ENCODE peak calls at places on chromosomes 13 and 19, in five cellular contexts. V is activated T-helper 1 cell treated with anti-CD3 and anti-CD28 coated beads, Interleukin-12 subunit alpha, Interleukin-12 subunit beta, Interleukin-2, Interleukin-4 antibody, amounts not matched to agents 30 ng/mL and 10 ng/mL and 1 ng/mL, durations not matched to agents 14 hours and 24 hours and 36 hours; N is stimulated activated CD4-positive, alpha-beta T cell treated with anti-CD3 and anti-CD28 coated beads, Interleukin-15, amount 100 ng/mL, for 1 hour; Q is Calu3; E is NCI-H146. G is an unnamed sample.

GRCh38 chr19:34732548-34733255 is 1.3 kb upstream of the ZNF181 start:
- DNase-seq in Q (no peak), V (no peak), E (peak), N (no peak), G (no peak)

GRCh38 chr19:37931941-37932655 is 25.1 kb downstream of the SIPA1L3 start:
- DNase-seq in N (no peak), E (peak), Q (peak), V (no peak), G (peak)

GRCh38 chr13:79171131-79172061 is 234.7 kb downstream of the RBM26 start:
- DNase-seq in N (no peak), V (no peak), Q (no peak), E (peak), G (no peak)

GRCh38 chr19:3821857-3822364 is 35.7 kb upstream of the MATK start:
- DNase-seq in V (peak), E (peak), Q (peak), N (peak), G (peak)

GRCh38 chr19:41893899-41894298 is 10.9 kb downstream of the ARHGEF1 start:
- DNase-seq in E (no peak), V (no peak), N (no peak), Q (no peak), G (no peak)

GRCh38 chr13:89902223-89902622 is 1445.3 kb upstream of the MIR17HG start:
- DNase-seq in N (no peak), Q (no peak), V (no peak), E (no peak), G (no peak)

GRCh38 chr13:98175823-98176222 is 1.2 kb downstream of the RNF113B start:
- DNase-seq in N (no peak), Q (no peak), E (no peak), V (no peak), G (no peak)

GRCh38 chr13:63541336-63541735 is 2125.7 kb upstream of the PCDH20 start:
- DNase-seq in E (no peak), N (no peak), Q (no peak), V (no peak), G (no peak)

GRCh38 chr13:33578786-33579185 is 239.2 kb upstream of the RFC3 start:
- DNase-seq in Q (no peak), V (no peak), N (no peak), E (no peak), G (no peak)

GRCh38 chr13:111614613-111615012 is 294.2 kb downstream of the TEX29 start:
- DNase-seq in V (no peak), Q (no peak), E (no peak), N (no peak), G (no peak)

GRCh38 chr19:47070756-47071155 is 22.3 kb upstream of the TMEM160 start:
- DNase-seq in Q (no peak), E (no peak), N (no peak), V (no peak), G (no peak)

GRCh38 chr13:26037302-26037701 is 14.5 kb downstream of the SHISA2 start:
- DNase-seq in Q (no peak), V (no peak), E (no peak), N (no peak), G (peak)

GRCh38 chr13:112329376-112329775 is 46.8 kb upstream of the SPACA7 start:
- DNase-seq in N (no peak), E (no peak), Q (no peak), V (no peak), G (no peak)

GRCh38 chr19:5170329-5170745 is 170.3 kb downstream of the PTPRS start:
- DNase-seq in N (no peak), V (peak), Q (peak), E (no peak), G (no peak)

GRCh38 chr13:49272296-49272695 is 24.6 kb downstream of the CDADC1 start:
- DNase-seq in E (no peak), V (no peak), Q (no peak), N (no peak), G (no peak)

GRCh38 chr19:2122251-2122650 is 25.5 kb downstream of the IZUMO4 start:
- DNase-seq in V (no peak), E (no peak), Q (no peak), N (no peak), G (no peak)

GRCh38 chr13:76386316-76386715 is 499.9 kb downstream of the KCTD12 start:
- DNase-seq in E (no peak), N (no peak), V (no peak), Q (no peak), G (no peak)

GRCh38 chr13:75326173-75327131 is 155.5 kb downstream of the TBC1D4 start:
- DNase-seq in Q (no peak), V (peak), N (peak), E (no peak), G (no peak)

GRCh38 chr13:46844431-46844830 is 47.5 kb upstream of the ESD start:
- DNase-seq in Q (no peak), E (no peak), N (no peak), V (no peak), G (no peak)

GRCh38 chr19:18775586-18776287 is 15.4 kb downstream of the COMP start:
- DNase-seq in Q (no peak), V (no peak), N (no peak), E (no peak), G (no peak)

GRCh38 chr13:39259371-39259770 is 221.1 kb downstream of the NHLRC3 start:
- DNase-seq in Q (no peak), V (peak), N (no peak), E (no peak), G (no peak)

GRCh38 chr13:66994097-66994496 is 236.0 kb downstream of the PCDH9 start:
- DNase-seq in V (peak), Q (no peak), E (peak), N (no peak), G (peak)

GRCh38 chr19:44812142-44812718 is 3.3 kb downstream of the BCAM start:
- DNase-seq in V (no peak), E (no peak), N (no peak), Q (no peak), G (no peak)

GRCh38 chr19:39372047-39372802 is 18.7 kb downstream of the PAF1 start:
- DNase-seq in N (no peak), E (no peak), Q (no peak), V (no peak), G (no peak)

GRCh38 chr13:40665754-40666057 is 735 bp downstream of the FOXO1 start:
- DNase-seq in Q (no peak), E (no peak), N (no peak), V (peak), G (no peak)

GRCh38 chr19:37997911-37998344 is 90.9 kb downstream of the SIPA1L3 start:
- DNase-seq in N (no peak), V (no peak), E (no peak), Q (peak), G (no peak)

GRCh38 chr13:107803822-107804495 is 411.4 kb downstream of the LIG4 start:
- DNase-seq in N (no peak), E (no peak), Q (no peak), V (no peak), G (no peak)

GRCh38 chr19:38433268-38433733 is at the start of gene RYR1:
- DNase-seq in E (no peak), N (no peak), Q (no peak), V (peak), G (no peak)

GRCh38 chr13:94209110-94209509 is 270.4 kb downstream of the DCT start:
- DNase-seq in N (no peak), Q (no peak), V (no peak), E (peak), G (peak)

G was measured in T47D.